ENCODE peak calls at places on chromosomes 6 and 20, in nine cellular contexts. Q, J, B, K, Z, U, T, X and E are unnamed samples.

GRCh38 chr6:163866192-163866591 is 451.7 kb downstream of the QKI start:
- DNase-seq in Q (no peak), J (no peak), B (no peak), K (no peak), Z (peak; percentile 62), U (no peak), T (peak; percentile 42), X (no peak), E (no peak)

GRCh38 chr6:13375360-13375878 is 47.1 kb upstream of the TBC1D7 start:
- DNase-seq in Q (no peak), J (no peak), B (no peak), K (no peak), Z (no peak), U (no peak), T (no peak), X (no peak), E (no peak)

GRCh38 chr6:148548065-148548748 is 198.6 kb upstream of the UST start:
- DNase-seq in Q (no peak), J (no peak), B (no peak), K (peak; percentile 85), Z (no peak), U (no peak), T (no peak), X (no peak), E (no peak)

GRCh38 chr20:62523473-62524203 is 47.8 kb upstream of the GATA5 start:
- DNase-seq in Q (no peak), J (no peak), B (no peak), K (no peak), Z (peak; percentile 80), U (no peak), T (no peak), X (no peak), E (no peak)

GRCh38 chr6:6811151-6812002 is 222.9 kb downstream of the LY86 start:
- DNase-seq in Q (peak; percentile 47), J (peak; percentile 54), B (no peak), K (peak; percentile 80), Z (peak; percentile 79), U (peak; percentile 54), T (no peak), X (no peak), E (no peak)

GRCh38 chr20:4519530-4519929 is 202.2 kb upstream of the PRND start:
- DNase-seq in Q (no peak), J (no peak), B (no peak), K (no peak), Z (peak; percentile 77), U (no peak), T (no peak), X (no peak), E (no peak)

GRCh38 chr6:142692942-142693341 is 252.0 kb downstream of the HIVEP2 start:
- DNase-seq in Q (peak; percentile 44), J (peak; percentile 67), B (peak; percentile 65), K (peak; percentile 91), Z (peak; percentile 75), U (peak; percentile 73), T (no peak), X (no peak), E (peak; percentile 59)

GRCh38 chr6:115219645-115220044 is 841.0 kb downstream of the FRK start:
- DNase-seq in Q (no peak), J (no peak), B (no peak), K (no peak), Z (no peak), U (no peak), T (no peak), X (no peak), E (no peak)

GRCh38 chr20:47785900-47786762 is 850 bp upstream of the SULF2 start:
- DNase-seq in Q (peak; percentile 78), J (peak; percentile 49), B (peak; percentile 79), K (peak; percentile 92), Z (peak; percentile 67), U (no peak), T (peak; percentile 93), X (no peak), E (no peak)

GRCh38 chr6:37643851-37644672 is 53.6 kb downstream of the MDGA1 start:
- DNase-seq in Q (no peak), J (no peak), B (no peak), K (peak; percentile 35), Z (no peak), U (peak; percentile 67), T (no peak), X (no peak), E (no peak)

GRCh38 chr20:34249291-34249690 is 8.1 kb downstream of the ASIP start:
- DNase-seq in Q (no peak), J (no peak), B (no peak), K (peak; percentile 72), Z (no peak), U (no peak), T (no peak), X (no peak), E (no peak)

GRCh38 chr20:62123450-62124118 is 1.3 kb downstream of the LSM14B start:
- DNase-seq in Q (no peak), J (peak; percentile 39), B (no peak), K (peak; percentile 33), Z (no peak), U (no peak), T (no peak), X (no peak), E (no peak)

GRCh38 chr6:157135691-157136090 is 187.6 kb downstream of the TMEM242 start:
- DNase-seq in Q (no peak), J (no peak), B (no peak), K (no peak), Z (no peak), U (no peak), T (no peak), X (no peak), E (no peak)

GRCh38 chr6:42569102-42570028 is 5.5 kb downstream of the UBR2 start:
- DNase-seq in Q (no peak), J (no peak), B (no peak), K (peak; percentile 91), Z (no peak), U (no peak), T (no peak), X (no peak), E (no peak)

GRCh38 chr6:158559338-158559894 is 475 bp upstream of the TMEM181 start:
- DNase-seq in Q (no peak), J (no peak), B (no peak), K (no peak), Z (no peak), U (no peak), T (no peak), X (no peak), E (no peak)

GRCh38 chr6:18415671-18416340 is 28.7 kb downstream of the RNF144B start:
- DNase-seq in Q (no peak), J (no peak), B (no peak), K (no peak), Z (no peak), U (no peak), T (no peak), X (no peak), E (no peak)

GRCh38 chr6:347951-348859 is 43.3 kb upstream of the IRF4 start:
- DNase-seq in Q (no peak), J (no peak), B (no peak), K (no peak), Z (no peak), U (no peak), T (no peak), X (no peak), E (no peak)
- H3K9me3 ChIP-seq in Q (no peaks in the 10 kb centered on the region), J (peaks cover 3% of the 10 kb centered on the region), B (no peaks in the 10 kb centered on the region), K (no peaks in the 10 kb centered on the region), Z (peaks cover 80% of the 10 kb centered on the region), U (no peaks in the 10 kb centered on the region), T (no peaks in the 10 kb centered on the region), X (no peaks in the 10 kb centered on the region), E (no peaks in the 10 kb centered on the region)

GRCh38 chr6:43773981-43774775 is 4.2 kb downstream of the VEGFA start:
- DNase-seq in Q (no peak), J (no peak), B (no peak), K (no peak), Z (no peak), U (no peak), T (no peak), X (no peak), E (no peak)

GRCh38 chr6:43774776-43775583 is 5.0 kb downstream of the VEGFA start:
- DNase-seq in Q (peak; percentile 57), J (peak; percentile 80), B (peak; percentile 73), K (peak; percentile 81), Z (peak; percentile 86), U (peak; percentile 46), T (no peak), X (peak; percentile 93), E (peak; percentile 52)

GRCh38 chr6:43772571-43773049 is 2.6 kb downstream of the VEGFA start:
- DNase-seq in Q (no peak), J (no peak), B (no peak), K (no peak), Z (peak; percentile 73), U (no peak), T (no peak), X (no peak), E (no peak)

GRCh38 chr6:43771858-43772570 is 2.0 kb downstream of the VEGFA start:
- DNase-seq in Q (peak; percentile 67), J (peak; percentile 70), B (peak; percentile 70), K (peak; percentile 63), Z (peak; percentile 52), U (peak; percentile 18), T (no peak), X (peak; percentile 95), E (no peak)

DNA sequence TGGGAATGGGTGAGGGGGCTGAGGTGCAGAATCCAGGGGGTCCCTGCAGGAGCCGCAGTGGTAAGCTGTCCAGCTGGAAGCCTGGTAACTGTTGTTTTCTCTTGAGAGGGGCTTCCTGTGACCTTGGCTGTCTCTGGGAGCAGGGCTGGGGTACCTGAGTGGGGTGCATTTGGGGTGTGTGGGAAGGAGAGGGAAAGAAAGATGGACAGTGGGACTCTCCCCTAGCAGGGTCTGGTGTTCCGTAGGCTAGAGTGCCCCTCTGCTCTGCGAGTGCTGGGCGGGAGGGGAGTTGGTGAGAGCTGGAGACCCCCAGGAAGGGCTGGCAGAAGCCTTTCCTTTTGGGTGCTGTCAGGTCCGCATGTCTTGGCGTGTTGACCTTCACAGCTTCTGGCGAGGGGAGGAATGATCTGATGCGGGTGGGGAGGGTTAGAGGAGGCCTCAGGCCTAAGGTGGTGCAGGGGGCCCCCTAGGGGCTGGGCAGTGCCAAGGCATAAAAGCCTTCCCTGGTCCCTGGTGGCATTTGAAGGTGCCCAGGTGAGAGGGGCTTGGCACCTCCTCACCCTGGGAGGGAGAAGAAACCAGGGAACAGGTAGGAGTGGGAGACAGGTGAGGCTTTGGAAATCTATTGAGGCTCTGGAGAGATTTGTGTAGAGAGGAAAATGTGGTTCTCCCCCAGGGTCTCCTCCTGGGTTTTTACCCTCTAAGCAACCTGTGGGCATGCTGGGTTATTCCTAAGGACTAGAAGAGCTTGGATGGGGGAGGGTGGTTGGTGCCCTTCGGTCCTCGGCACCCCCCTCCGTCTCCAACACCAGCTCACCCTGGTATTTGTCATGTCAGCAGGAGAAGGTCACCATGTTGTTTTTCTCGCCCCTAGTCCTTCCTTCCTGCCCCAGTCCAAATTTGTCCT is 3.3 kb downstream of the VEGFA start:
- DNase-seq in Q (no peak), J (peak; percentile 66), B (peak; percentile 41), K (peak; percentile 64), Z (peak; percentile 72), U (peak; percentile 21), T (no peak), X (no peak), E (peak; percentile 37)
- H3K9me3 ChIP-seq in Q (no peaks in the 10 kb centered on the region), J (no peaks in the 10 kb centered on the region), B (no peaks in the 10 kb centered on the region), K (no peaks in the 10 kb centered on the region), Z (no peaks in the 10 kb centered on the region), U (no peaks in the 10 kb centered on the region), T (no peaks in the 10 kb centered on the region), X (no peaks in the 10 kb centered on the region), E (no peaks in the 10 kb centered on the region)

GRCh38 chr20:925516-925915 is 9.4 kb upstream of the ANGPT4 start:
- DNase-seq in Q (no peak), J (no peak), B (no peak), K (no peak), Z (no peak), U (no peak), T (no peak), X (no peak), E (no peak)
- H3K9me3 ChIP-seq in Q (no peaks in the 10 kb centered on the region), J (peaks cover 2% of the 10 kb centered on the region), B (no peaks in the 10 kb centered on the region), K (no peaks in the 10 kb centered on the region), Z (peaks cover 7% of the 10 kb centered on the region), U (no peaks in the 10 kb centered on the region), T (no peaks in the 10 kb centered on the region), X (no peaks in the 10 kb centered on the region), E (no peaks in the 10 kb centered on the region)

GRCh38 chr20:59647271-59647670 is 42.9 kb downstream of the PHACTR3 start:
- DNase-seq in Q (no peak), J (no peak), B (no peak), K (no peak), Z (no peak), U (no peak), T (no peak), X (no peak), E (no peak)
- H3K9me3 ChIP-seq in Q (no peaks in the 10 kb centered on the region), J (peaks cover 5% of the 10 kb centered on the region), B (no peaks in the 10 kb centered on the region), K (no peaks in the 10 kb centered on the region), Z (peaks cover 24% of the 10 kb centered on the region), U (no peaks in the 10 kb centered on the region), T (no peaks in the 10 kb centered on the region), X (no peaks in the 10 kb centered on the region), E (no peaks in the 10 kb centered on the region)